ENCODE peak calls at places on chromosomes 2 and 18, in five cellular contexts. B is cardiac muscle cell, S is tibial nerve, C is MM.1S, A is right lobe of liver. D is an unnamed sample.

GRCh38 chr18:25832008-25832604 is 258.3 kb downstream of the SS18 start:
- DNase-seq in B (peak; percentile 78), S (peak; percentile 55), C (peak; percentile 43), A (peak; percentile 61), D (peak; percentile 38)

GRCh38 chr2:238649123-238649522 is 198.8 kb upstream of the TWIST2 start:
- DNase-seq in B (no peak), S (no peak), C (no peak), A (no peak), D (no peak)

GRCh38 chr2:60707750-60708371 is 48.2 kb upstream of the PAPOLG start:
- DNase-seq in B (peak; percentile 66), S (no peak), C (peak; percentile 58), A (no peak), D (peak; percentile 18)

GRCh38 chr18:41009926-41010325 is 945.1 kb upstream of the PIK3C3 start:
- DNase-seq in B (no peak), S (no peak), C (peak; percentile 80), A (no peak), D (no peak)

GRCh38 chr2:169796441-169796840 is 2.2 kb upstream of the SSB start:
- DNase-seq in B (no peak), S (no peak), C (no peak), A (no peak), D (no peak)

GRCh38 chr2:45721150-45721549 is 69.7 kb downstream of the PRKCE start:
- DNase-seq in B (no peak), S (no peak), C (no peak), A (no peak), D (no peak)

GRCh38 chr18:37551846-37552245 is 13.8 kb downstream of the CELF4 start:
- DNase-seq in B (no peak), S (no peak), C (no peak), A (no peak), D (no peak)

GRCh38 chr2:11842324-11842723 is 95.9 kb downstream of the LPIN1 start:
- DNase-seq in B (peak; percentile 49), S (no peak), C (no peak), A (no peak), D (no peak)

GRCh38 chr2:69046221-69046662 is 33.3 kb downstream of the ANTXR1 start:
- DNase-seq in B (no peak), S (no peak), C (no peak), A (no peak), D (peak; percentile 35)

GRCh38 chr2:128786296-128786695 is 467.6 kb upstream of the HS6ST1 start:
- DNase-seq in B (no peak), S (no peak), C (no peak), A (no peak), D (no peak)

GRCh38 chr2:137302957-137303356 is 537.6 kb downstream of the THSD7B start:
- DNase-seq in B (no peak), S (no peak), C (no peak), A (no peak), D (no peak)

GRCh38 chr2:129504646-129505045 is 474.8 kb upstream of the RAB6C start:
- DNase-seq in B (no peak), S (no peak), C (no peak), A (no peak), D (no peak)

GRCh38 chr2:134402385-134402784 is 148.5 kb downstream of the MGAT5 start:
- DNase-seq in B (no peak), S (peak; percentile 63), C (no peak), A (peak; percentile 73), D (no peak)

GRCh38 chr2:39008663-39009062 is 112.2 kb downstream of the SOS1 start:
- DNase-seq in B (no peak), S (no peak), C (no peak), A (no peak), D (no peak)

GRCh38 chr2:203909946-203910476 is 26.6 kb upstream of the ICOS start:
- DNase-seq in B (no peak), S (no peak), C (no peak), A (no peak), D (no peak)

GRCh38 chr2:221671515-221671914 is 99.4 kb upstream of the EPHA4 start:
- DNase-seq in B (no peak), S (no peak), C (no peak), A (no peak), D (no peak)

GRCh38 chr2:8654483-8654882 is 27.4 kb upstream of the ID2 start:
- DNase-seq in B (no peak), S (no peak), C (no peak), A (no peak), D (no peak)

GRCh38 chr2:219058541-219059374 is 2.0 kb downstream of the IHH start:
- DNase-seq in B (peak; percentile 37), S (no peak), C (no peak), A (peak; percentile 93), D (no peak)

D was measured in Panc1.